ENCODE peak calls at places on chromosomes 2 and 18, in nine cellular contexts. R is GM23338, G is HL-60, I is Panc1, D is HepG2, V is HCT116, K is GM12878, P is SK-N-SH, C is K562. S is an unnamed sample.

GRCh38 chr2:230717595-230717994 is 5.0 kb downstream of the CAB39 start:
- DNase-seq in C (no peak), I (no peak), R (peak), G (no peak), P (no peak), D (no peak), K (no peak), V (no peak), S (no peak)

GRCh38 chr2:24913896-24914295 is 6.1 kb downstream of the ADCY3 start:
- DNase-seq in G (no peak), C (no peak), D (no peak), K (no peak), P (no peak), V (no peak), R (peak), I (no peak), S (no peak)

GRCh38 chr2:164545484-164545883 is 75.8 kb downstream of the GRB14 start:
- DNase-seq in C (no peak), I (no peak), R (no peak), D (no peak), G (no peak), P (no peak), K (no peak), V (no peak), S (no peak)

GRCh38 chr2:27955762-27956161 is 65.2 kb downstream of the BABAM2 start:
- DNase-seq in D (no peak), R (no peak), K (no peak), V (no peak), P (no peak), I (no peak), G (no peak), C (no peak), S (no peak)

GRCh38 chr18:9103488-9103887 is 989 bp downstream of the NDUFV2 start:
- DNase-seq in P (no peak), I (no peak), V (no peak), R (no peak), D (no peak), C (no peak), G (no peak), K (no peak), S (no peak)

GRCh38 chr2:12412898-12413305 is 303.8 kb upstream of the TRIB2 start:
- DNase-seq in V (no peak), C (no peak), G (no peak), R (no peak), K (peak), P (peak), D (no peak), I (no peak), S (no peak)

GRCh38 chr2:223465793-223466192 is 136.4 kb downstream of the SCG2 start:
- DNase-seq in G (peak), V (no peak), K (no peak), D (no peak), P (no peak), R (no peak), C (no peak), I (no peak), S (peak)

GRCh38 chr2:101474752-101475384 is at the start of gene RFX8:
- DNase-seq in C (no peak), I (no peak), K (no peak), V (no peak), P (no peak), D (peak), G (peak), R (peak), S (no peak)

GRCh38 chr2:150974864-150975263 is 286.8 kb downstream of the RBM43 start:
- DNase-seq in P (no peak), V (no peak), I (no peak), C (no peak), G (no peak), D (no peak), K (no peak), R (no peak), S (no peak)

GRCh38 chr2:31254237-31255203 is 20.6 kb downstream of the EHD3 start:
- DNase-seq in V (no peak), R (no peak), P (no peak), K (no peak), I (no peak), C (no peak), G (no peak), D (no peak), S (no peak)

GRCh38 chr2:57728691-57729090 is 317.9 kb upstream of the VRK2 start:
- DNase-seq in G (no peak), P (no peak), K (no peak), V (no peak), C (no peak), R (no peak), I (no peak), D (no peak), S (no peak)

GRCh38 chr2:60553992-60554648 is 666 bp upstream of the BCL11A start:
- DNase-seq in G (no peak), D (no peak), V (no peak), K (no peak), R (peak), P (peak), C (no peak), I (no peak), S (peak)

GRCh38 chr2:227163998-227164744 is at the start of the genes COL4A3 and COL4A4:
- DNase-seq in G (no peak), R (peak), V (peak), D (no peak), C (no peak), K (no peak), I (no peak), P (peak), S (peak)

GRCh38 chr2:149004836-149005235 is 33.7 kb upstream of the LYPD6B start:
- DNase-seq in G (no peak), V (no peak), R (no peak), I (no peak), K (no peak), P (no peak), D (no peak), C (no peak), S (no peak)

GRCh38 chr18:74689251-74689650 is 91.6 kb downstream of the ZNF407 start:
- DNase-seq in P (no peak), V (no peak), R (no peak), D (no peak), G (no peak), C (no peak), K (no peak), I (no peak), S (no peak)

GRCh38 chr2:190469770-190470169 is 61.6 kb downstream of the MFSD6 start:
- DNase-seq in K (no peak), D (no peak), V (peak), G (peak), C (peak), R (no peak), I (no peak), P (peak), S (peak)

GRCh38 chr2:28291811-28292455 is 100.7 kb upstream of the FOSL2 start:
- DNase-seq in G (no peak), V (no peak), C (no peak), I (no peak), K (no peak), R (no peak), D (no peak), P (no peak), S (no peak)

GRCh38 chr18:26021061-26021754 is 69.2 kb downstream of the SS18 start:
- DNase-seq in D (no peak), K (no peak), P (no peak), R (no peak), V (no peak), G (no peak), C (no peak), I (no peak), S (no peak)

GRCh38 chr2:62199392-62200125 is 3.6 kb downstream of the B3GNT2 start:
- DNase-seq in G (no peak), I (no peak), C (no peak), P (no peak), R (no peak), D (no peak), K (no peak), V (no peak), S (no peak)

GRCh38 chr2:48398285-48399135 is 131.4 kb upstream of the STON1 start:
- DNase-seq in P (no peak), D (no peak), R (peak), K (no peak), G (no peak), I (no peak), V (no peak), C (peak), S (peak)

GRCh38 chr18:41933778-41934177 is 21.3 kb upstream of the PIK3C3 start:
- DNase-seq in K (no peak), C (no peak), G (no peak), R (peak), D (no peak), V (no peak), P (no peak), I (no peak), S (no peak)

GRCh38 chr2:141570474-141571131 is 560.2 kb downstream of the LRP1B start:
- DNase-seq in R (no peak), D (no peak), G (no peak), I (no peak), P (no peak), K (no peak), V (no peak), C (no peak), S (no peak)

GRCh38 chr18:36782710-36783109 is 46.1 kb downstream of the TPGS2 start:
- DNase-seq in K (no peak), V (no peak), C (no peak), P (no peak), I (no peak), R (no peak), D (no peak), G (no peak), S (no peak)

GRCh38 chr2:109275120-109276040 is 146.4 kb downstream of the SH3RF3 start:
- DNase-seq in P (no peak), R (no peak), D (no peak), C (no peak), I (no peak), V (no peak), G (peak), K (no peak), S (no peak)

GRCh38 chr2:119523959-119524694 is at the start of gene SCTR:
- DNase-seq in G (no peak), P (peak), V (no peak), C (no peak), R (peak), D (no peak), K (no peak), I (no peak), S (no peak)

GRCh38 chr2:226766352-226767055 is 33.1 kb downstream of the IRS1 start:
- DNase-seq in K (no peak), P (no peak), R (no peak), D (no peak), I (no peak), G (no peak), C (no peak), V (no peak), S (no peak)

GRCh38 chr2:36178384-36178783 is 177.2 kb upstream of the CRIM1 start:
- DNase-seq in K (no peak), I (no peak), R (no peak), V (no peak), P (no peak), C (no peak), G (no peak), D (no peak), S (no peak)

DNA sequence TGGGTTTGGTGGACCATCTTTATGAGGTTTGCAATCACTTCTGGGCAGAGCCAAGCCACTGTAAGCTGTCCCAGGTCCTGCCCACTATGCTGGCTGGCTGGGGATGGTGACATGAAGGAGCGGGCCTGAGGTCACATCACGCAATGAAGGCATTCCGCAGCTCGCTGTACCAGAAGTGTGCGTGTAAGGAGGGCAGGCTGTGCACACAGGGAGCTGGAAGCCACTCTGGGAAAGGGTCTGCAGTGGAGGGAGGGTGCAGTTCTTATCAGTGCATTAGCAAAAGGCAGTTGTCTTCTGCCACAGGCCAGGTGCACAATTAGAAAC is 16.7 kb upstream of the OTOS start:
- DNase-seq in I (no peak), V (no peak), R (no peak), G (no peak), K (no peak), C (no peak), D (no peak), P (no peak), S (no peak)
- TF ChIP-seq REST in I (no peak), V (no peak), R (no peak), G (no peak), K (no peak), C (no peak), D (no peak), P (no peak), S (no peak)

GRCh38 chr2:18336975-18337374 is 223.5 kb downstream of the RDH14 start:
- DNase-seq in D (no peak), R (no peak), V (no peak), K (no peak), P (no peak), I (no peak), C (no peak), G (no peak), S (no peak)
- TF ChIP-seq REST in D (no peak), R (no peak), V (no peak), K (no peak), P (no peak), I (no peak), C (no peak), G (no peak), S (no peak)

DNA sequence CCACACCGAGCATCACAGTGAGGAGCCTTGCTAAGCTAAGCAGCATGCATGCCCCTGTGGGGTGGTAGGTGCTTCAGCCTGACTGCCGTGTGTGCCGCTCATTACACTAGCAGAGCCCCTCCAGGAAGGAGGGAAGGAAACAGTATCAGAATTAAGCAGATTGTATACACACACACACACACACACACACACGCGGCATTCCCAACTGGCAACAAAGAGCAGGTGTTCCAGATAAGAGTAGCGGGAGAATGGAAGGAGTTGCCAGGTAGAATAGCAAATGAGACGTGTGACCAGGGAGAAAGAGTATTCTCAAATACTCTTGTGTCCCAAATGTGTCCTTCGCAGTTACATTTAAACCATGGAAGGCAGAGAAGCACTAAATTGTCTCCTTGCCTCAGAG is 47.6 kb upstream of the TTC39C start:
- DNase-seq in K (no peak), C (no peak), G (no peak), I (no peak), P (no peak), R (no peak), D (no peak), V (no peak), S (no peak)
- TF ChIP-seq REST in K (no peak), C (no peak), G (no peak), I (no peak), P (no peak), R (no peak), D (no peak), V (no peak), S (no peak)

GRCh38 chr2:128446866-128447537 is 128.3 kb upstream of the HS6ST1 start:
- DNase-seq in V (no peak), C (no peak), D (no peak), G (no peak), K (no peak), R (no peak), P (no peak), I (no peak), S (no peak)

GRCh38 chr2:128444044-128444771 is 125.5 kb upstream of the HS6ST1 start:
- DNase-seq in G (no peak), P (peak), I (no peak), D (no peak), K (no peak), R (no peak), C (no peak), V (no peak), S (no peak)

GRCh38 chr2:128445533-128445900 is 126.8 kb upstream of the HS6ST1 start:
- DNase-seq in C (no peak), P (no peak), D (no peak), I (no peak), V (no peak), K (no peak), G (no peak), R (no peak), S (no peak)

GRCh38 chr2:128446049-128446811 is 127.6 kb upstream of the HS6ST1 start:
- DNase-seq in D (no peak), R (no peak), G (no peak), I (no peak), P (no peak), C (no peak), V (no peak), K (no peak), S (no peak)

DNA sequence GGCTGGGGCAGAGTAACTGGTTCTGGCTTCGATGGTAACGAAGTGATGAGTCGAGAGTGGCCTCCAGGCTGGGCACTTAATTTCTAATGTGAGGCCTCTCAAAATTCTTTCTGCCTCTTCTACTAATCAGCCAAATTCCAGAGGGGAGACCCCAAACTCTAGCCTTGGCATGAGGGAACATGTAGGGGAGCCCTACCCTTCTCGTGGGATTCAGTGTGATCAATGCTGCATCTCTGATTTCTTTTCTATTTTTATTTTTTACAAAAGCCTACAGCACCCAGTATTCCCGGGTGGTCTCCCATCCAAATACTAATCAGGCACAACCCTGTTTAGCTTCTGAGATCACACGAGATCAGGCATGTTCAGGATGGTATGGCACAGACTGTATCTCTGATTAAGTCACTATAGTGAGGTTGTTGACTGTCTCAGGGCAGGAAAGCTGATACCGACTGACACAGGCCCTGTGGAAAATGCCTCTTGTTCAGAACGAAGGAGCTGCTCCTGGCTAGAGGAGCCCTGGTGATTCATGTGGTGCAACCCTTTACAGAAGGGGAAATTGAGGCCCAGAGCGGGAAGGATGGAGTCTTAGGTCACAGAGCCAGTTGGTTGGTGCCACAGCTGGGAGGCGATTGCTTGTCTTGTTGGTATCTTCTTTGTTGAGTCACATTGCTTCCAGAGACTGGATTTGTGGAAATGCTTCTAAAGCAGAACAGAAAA is 126.3 kb upstream of the HS6ST1 start:
- DNase-seq in K (no peak), D (no peak), G (no peak), I (no peak), R (no peak), C (no peak), V (no peak), P (no peak), S (no peak)
- TF ChIP-seq REST in K (no peak), D (no peak), G (no peak), I (no peak), R (no peak), C (no peak), V (no peak), P (no peak), S (no peak)

S was measured in A549.